ENCODE peak calls at places on chromosomes 13 and 19, in five cellular contexts. H is CD8-positive, alpha-beta T cell; Y is kidney epithelial cell; I is heart right ventricle; C is body of pancreas. J is an unnamed sample.

GRCh38 chr13:47299316-47299715 is 402.5 kb upstream of the HTR2A start:
- DNase-seq in Y (no peak), I (no peak), C (no peak), H (no peak), J (no peak)

GRCh38 chr19:6088677-6089063 is 21.6 kb downstream of the RFX2 start:
- DNase-seq in C (no peak), Y (no peak), I (no peak), H (no peak), J (no peak)

GRCh38 chr19:11659612-11660011 is 62.3 kb downstream of the ZNF627 start:
- DNase-seq in I (no peak), H (no peak), C (no peak), Y (no peak), J (no peak)

GRCh38 chr19:29849234-29849633 is 37.4 kb downstream of the CCNE1 start:
- DNase-seq in Y (no peak), H (no peak), I (no peak), C (no peak), J (no peak)

GRCh38 chr19:27752530-27753184 is 1460.3 kb downstream of the UQCRFS1 start:
- DNase-seq in I (no peak), Y (no peak), C (no peak), H (no peak), J (no peak)

GRCh38 chr19:38392707-38393308 is 4.3 kb downstream of the SPRED3 start:
- DNase-seq in C (no peak), H (no peak), Y (no peak), I (no peak), J (no peak)

GRCh38 chr19:51148571-51148970 is 6.5 kb downstream of the SIGLEC7 start:
- DNase-seq in C (no peak), Y (no peak), H (no peak), I (no peak), J (no peak)

GRCh38 chr19:55410168-55410567 is 2.6 kb upstream of the UBE2S start:
- DNase-seq in C (no peak), Y (no peak), H (no peak), I (no peak), J (no peak)

GRCh38 chr13:23384111-23384510 is 49.4 kb downstream of the SACS start:
- DNase-seq in Y (peak; percentile 71), I (no peak), H (no peak), C (no peak), J (no peak)

GRCh38 chr19:19657397-19657783 is 6.1 kb downstream of the ATP13A1 start:
- DNase-seq in Y (no peak), H (no peak), C (no peak), I (no peak), J (no peak)

GRCh38 chr19:10985502-10985901 is 24.7 kb downstream of the SMARCA4 start:
- DNase-seq in H (no peak), Y (no peak), C (no peak), I (no peak), J (no peak)

GRCh38 chr19:13859361-13859880 is 17.5 kb upstream of the NANOS3 start:
- DNase-seq in I (no peak), H (no peak), C (no peak), Y (no peak), J (no peak)
- TF ChIP-seq CTCF in I (no peak), H (no peak), C (no peak), Y (no peak), J (peak; percentile 18)

DNA sequence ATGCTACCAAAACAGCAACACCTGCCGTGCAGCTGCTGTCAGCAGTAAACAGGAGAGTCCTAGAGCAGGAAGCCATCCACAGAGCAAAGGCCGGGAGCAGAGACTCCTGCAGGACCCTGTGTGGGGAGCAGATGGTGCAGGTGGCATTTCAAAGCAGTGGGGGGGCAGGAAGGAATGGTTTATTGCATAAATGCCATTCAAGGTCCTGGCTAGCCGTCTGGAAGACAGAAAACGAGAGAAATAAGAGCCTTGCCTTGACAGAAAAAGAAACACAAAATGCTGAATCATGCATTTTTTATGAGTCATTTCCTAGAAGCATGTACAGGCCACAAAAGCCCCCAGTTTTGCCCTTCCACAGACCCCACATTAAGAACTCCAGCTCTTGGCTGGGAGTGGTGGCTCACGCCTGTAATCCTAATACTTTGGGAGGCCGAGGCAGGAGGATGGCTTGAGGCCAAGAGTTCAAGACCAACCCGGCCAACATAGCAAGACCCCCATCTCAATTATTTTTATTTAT is 5.4 kb downstream of the RSPH6A start:
- DNase-seq in Y (peak; percentile 70), H (no peak), C (no peak), I (no peak), J (peak; percentile 33)
- H3K4me3 ChIP-seq in Y (no peak overlapping the region), H (no peak overlapping the region), C (no peak overlapping the region), I (no peak overlapping the region), J (no peak overlapping the region)

GRCh38 chr19:18522124-18522861 is 423 bp upstream of the ELL start:
- DNase-seq in I (peak; percentile 100), C (peak; percentile 100), H (peak; percentile 100), Y (peak; percentile 98), J (peak; percentile 99)
- TF ChIP-seq CTCF in I (peak; percentile 14), C (no peak), H (no peak), Y (no peak), J (no peak)

GRCh38 chr19:16303755-16304154 is 20.9 kb upstream of the KLF2 start:
- DNase-seq in I (no peak), C (peak; percentile 34), H (no peak), Y (no peak), J (no peak)

GRCh38 chr19:16306728-16307402 is 17.8 kb upstream of the KLF2 start:
- DNase-seq in Y (no peak), H (no peak), I (no peak), C (no peak), J (no peak)

GRCh38 chr19:16297575-16298178 is 26.9 kb upstream of the KLF2 start:
- DNase-seq in C (no peak), Y (no peak), I (no peak), H (no peak), J (no peak)

GRCh38 chr19:16298334-16298733 is 26.3 kb upstream of the KLF2 start:
- DNase-seq in I (no peak), Y (no peak), H (no peak), C (no peak), J (no peak)

DNA sequence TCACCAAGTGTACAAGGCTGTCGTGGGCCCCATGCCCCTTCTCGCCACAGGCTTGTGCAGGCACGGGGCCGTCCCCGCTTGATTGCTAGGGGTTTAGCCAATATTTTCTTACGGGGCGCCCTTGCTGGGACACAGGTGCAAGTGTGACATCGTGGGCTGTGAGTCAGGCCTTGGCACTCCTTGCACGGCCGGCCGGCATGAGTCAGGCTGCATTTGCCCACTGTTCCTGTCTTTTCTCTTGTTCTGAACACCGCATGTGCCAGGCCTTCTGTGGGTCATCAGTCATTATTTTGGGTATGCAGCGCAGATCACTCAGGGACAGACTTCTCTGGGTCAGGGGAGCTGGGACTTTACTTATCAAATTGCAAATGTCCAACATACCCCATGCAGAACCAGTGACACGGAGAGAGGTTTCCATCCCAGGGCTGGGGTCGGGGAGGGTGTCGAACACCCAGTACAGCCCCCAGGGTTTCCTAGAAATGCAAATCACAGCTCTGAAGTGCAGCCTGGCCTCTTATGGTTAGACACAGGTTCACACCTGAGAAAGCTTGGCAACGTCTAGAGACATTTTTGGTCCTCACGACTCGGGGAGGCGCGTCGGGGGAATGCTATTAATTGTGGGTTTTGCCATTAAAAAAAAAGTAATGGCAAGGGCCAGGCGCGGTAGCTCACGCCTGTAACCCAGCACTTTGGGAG is 22.5 kb upstream of the KLF2 start:
- DNase-seq in Y (peak; percentile 78), I (no peak), H (no peak), C (no peak), J (no peak)
- H3K4me3 ChIP-seq in Y (no peak overlapping the region), I (no peak overlapping the region), H (no peak overlapping the region), C (no peak overlapping the region), J (no peak overlapping the region)

GRCh38 chr13:40220299-40220935 is 446.0 kb downstream of the FOXO1 start:
- DNase-seq in Y (no peak), C (peak; percentile 50), H (no peak), I (no peak), J (no peak)
- TF ChIP-seq CTCF in Y (no peak), C (no peak), H (no peak), I (no peak), J (no peak)

GRCh38 chr19:13917888-13918406 is 11.9 kb downstream of the CC2D1A start:
- DNase-seq in C (no peak), Y (no peak), H (no peak), I (peak; percentile 54), J (no peak)
- H3K4me3 ChIP-seq in C (no peak overlapping the region), Y (no peak overlapping the region), H (no peak overlapping the region), I (no peak overlapping the region), J (no peak overlapping the region)

DNA sequence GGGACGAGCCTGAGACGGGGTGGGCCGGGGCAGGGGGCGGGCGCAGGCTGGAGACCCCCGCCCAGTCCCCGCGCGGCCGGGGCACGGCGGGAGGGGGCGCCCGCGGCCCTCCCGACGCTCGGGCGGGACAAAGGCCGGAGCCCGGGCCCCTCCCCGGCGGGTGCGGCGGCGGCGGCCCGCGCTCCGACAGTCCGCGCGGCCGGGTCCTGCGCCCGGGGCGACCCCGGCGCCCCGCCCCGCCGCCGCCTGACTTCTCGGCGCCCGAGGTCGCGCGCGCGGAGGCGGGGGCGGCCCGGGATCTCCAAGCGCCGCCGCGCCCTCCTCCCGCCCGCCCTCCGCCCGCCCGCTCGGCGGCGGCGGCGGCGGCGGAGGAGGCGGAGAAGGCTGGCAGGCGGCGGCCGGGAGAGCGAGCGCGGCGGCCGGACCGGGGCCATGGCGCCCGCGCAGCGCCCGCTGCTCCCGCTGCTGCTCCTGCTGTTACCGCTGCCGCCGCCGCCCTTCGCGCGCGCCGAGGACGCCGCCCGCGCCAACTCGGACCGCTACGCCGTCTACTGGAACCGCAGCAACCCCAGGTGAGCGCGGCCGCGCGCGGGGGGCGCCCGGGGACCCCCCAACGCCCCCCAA is at the start of gene EFNA2:
- DNase-seq in C (no peak), I (no peak), Y (no peak), H (no peak), J (no peak)
- TF ChIP-seq CTCF in C (no peak), I (no peak), Y (no peak), H (no peak), J (no peak)

DNA sequence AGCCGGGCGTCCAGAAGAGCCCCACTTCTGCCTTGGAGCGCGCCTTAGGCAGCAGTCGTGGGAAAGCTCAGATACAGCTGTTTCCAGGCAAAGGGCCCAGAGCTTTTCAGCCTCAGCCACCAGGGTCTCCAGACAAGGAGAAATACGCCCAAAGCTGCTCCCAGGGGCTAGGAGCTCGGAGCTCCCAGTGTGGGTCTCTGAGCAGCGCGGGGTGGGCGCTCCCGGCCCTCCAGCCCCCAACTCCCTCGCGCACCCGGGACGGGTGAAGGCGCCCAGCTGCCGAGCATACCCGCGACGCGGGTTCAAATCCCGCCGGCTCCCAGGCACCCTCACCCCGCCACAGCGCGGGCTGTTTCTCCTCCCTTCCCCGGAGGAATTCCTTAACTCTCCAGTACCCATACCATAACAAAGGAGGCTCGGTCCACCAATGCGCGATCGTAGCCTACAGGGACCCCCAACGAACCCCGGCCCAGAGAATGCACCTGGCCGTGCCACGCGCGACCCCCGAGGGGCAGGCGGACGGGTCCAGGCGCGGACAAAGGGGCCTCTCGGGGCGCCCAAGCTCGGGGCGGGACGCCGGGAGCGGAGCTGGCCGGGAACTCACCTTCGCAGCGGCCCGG is 507 bp downstream of the COL4A1 start:
- DNase-seq in Y (no peak), H (no peak), C (no peak), I (no peak), J (no peak)
- H3K4me3 ChIP-seq in Y (peak overlapping the region; percentile 67), H (no peak overlapping the region), C (peak overlapping the region; percentile 19), I (peak overlapping the region; percentile 96), J (peak overlapping the region; percentile 87)

J was measured in retinal pigment epithelial cell.